ENCODE peak calls at places on chromosomes 2 and 18, in four cellular contexts. Z, J, F and Q are unnamed samples.

GRCh38 chr18:27713727-27714080 is 463.2 kb downstream of the CDH2 start:
- DNase-seq in J (no peak), Z (no peak), F (peak), Q (peak)

GRCh38 chr18:40159141-40160017 is 1795.7 kb upstream of the PIK3C3 start:
- DNase-seq in Z (no peak), J (no peak), F (peak), Q (no peak)

GRCh38 chr2:168858146-168858545 is 32.1 kb downstream of the SPC25 start:
- DNase-seq in J (no peak), Z (no peak), F (no peak), Q (no peak)

GRCh38 chr2:109290887-109291675 is 162.1 kb downstream of the SH3RF3 start:
- DNase-seq in Z (peak), J (peak), F (peak), Q (no peak)

GRCh38 chr2:165528691-165529090 is 59.2 kb downstream of the CSRNP3 start:
- DNase-seq in J (no peak), Z (no peak), F (no peak), Q (no peak)

GRCh38 chr2:25383806-25384205 is 42.1 kb upstream of the DNMT3A start:
- DNase-seq in F (no peak), J (no peak), Z (no peak), Q (no peak)

GRCh38 chr2:238771193-238771592 is 76.7 kb upstream of the TWIST2 start:
- DNase-seq in F (peak), J (peak), Z (no peak), Q (no peak)

GRCh38 chr2:218360453-218360852 is 3.8 kb downstream of the CATIP start:
- DNase-seq in Z (no peak), F (no peak), J (no peak), Q (no peak)

GRCh38 chr18:23369231-23369630 is 83.9 kb upstream of the RIOK3 start:
- DNase-seq in F (no peak), J (no peak), Z (no peak), Q (no peak)

GRCh38 chr2:181683518-181684453 is 3.5 kb upstream of the NEUROD1 start:
- DNase-seq in J (peak), F (no peak), Z (no peak), Q (no peak)

GRCh38 chr2:127155901-127156300 is 48.9 kb upstream of the BIN1 start:
- DNase-seq in J (peak), Z (peak), F (no peak), Q (no peak)

GRCh38 chr2:39636306-39636705 is 29.4 kb upstream of the TMEM178A start:
- DNase-seq in J (no peak), Z (no peak), F (no peak), Q (no peak)

GRCh38 chr2:119821266-119821665 is 61.5 kb downstream of the PTPN4 start:
- DNase-seq in F (peak), J (no peak), Z (no peak), Q (no peak)

GRCh38 chr2:33241072-33241471 is 235.4 kb upstream of the RASGRP3 start:
- DNase-seq in Z (no peak), F (no peak), J (no peak), Q (no peak)

GRCh38 chr2:140589273-140589672 is 1541.5 kb downstream of the LRP1B start:
- DNase-seq in F (no peak), Z (no peak), J (no peak), Q (no peak)